ENCODE peak calls at places on chromosomes 11 and 22, in four cellular contexts. One of them, this sample, is unnamed.

GRCh38 chr22:39519681-39520053 is 695 bp upstream of the ATF4 start:
- DNase-seq in H1: no peak
- DNase-seq in mesendoderm: peak; percentile 89
- DNase-seq in H9: peak; percentile 65
- DNase-seq in this sample: no peak

GRCh38 chr11:27451528-27451927 is 21.1 kb downstream of the LGR4 start:
- DNase-seq in mesendoderm: no peak
- DNase-seq in H9: no peak
- DNase-seq in H1: no peak
- DNase-seq in this sample: no peak

GRCh38 chr11:83862691-83863090 is 576.5 kb upstream of the CCDC90B start:
- DNase-seq in mesendoderm: no peak
- DNase-seq in H1: no peak
- DNase-seq in H9: no peak
- DNase-seq in this sample: no peak

GRCh38 chr11:31102316-31102715 is 267.2 kb downstream of the DCDC1 start:
- DNase-seq in mesendoderm: no peak
- DNase-seq in H1: no peak
- DNase-seq in H9: no peak
- DNase-seq in this sample: no peak

GRCh38 chr22:27747396-27748256 is 53.9 kb downstream of the MN1 start:
- DNase-seq in mesendoderm: peak; percentile 34
- DNase-seq in H9: no peak
- DNase-seq in H1: no peak
- DNase-seq in this sample: no peak

GRCh38 chr11:120546312-120547205 is 35.0 kb downstream of the GRIK4 start:
- DNase-seq in H9: peak; percentile 64
- DNase-seq in H1: no peak
- DNase-seq in mesendoderm: peak; percentile 65
- DNase-seq in this sample: peak; percentile 98

GRCh38 chr11:111001091-111001430 is 244.5 kb upstream of the POU2AF2 start:
- DNase-seq in mesendoderm: no peak
- DNase-seq in H9: no peak
- DNase-seq in H1: no peak
- DNase-seq in this sample: peak; percentile 14

GRCh38 chr11:122883682-122883981 is 1.1 kb downstream of the JHY start:
- DNase-seq in mesendoderm: no peak
- DNase-seq in H1: no peak
- DNase-seq in H9: no peak
- DNase-seq in this sample: no peak

GRCh38 chr11:75949023-75949672 is 134.1 kb downstream of the UVRAG start:
- DNase-seq in H1: no peak
- DNase-seq in mesendoderm: no peak
- DNase-seq in H9: no peak
- DNase-seq in this sample: peak; percentile 17

GRCh38 chr11:119692547-119692834 is 36.5 kb downstream of the NECTIN1 start:
- DNase-seq in mesendoderm: no peak
- DNase-seq in H1: no peak
- DNase-seq in H9: no peak
- DNase-seq in this sample: no peak

GRCh38 chr11:92854952-92855351 is 114.5 kb upstream of the MTNR1B start:
- DNase-seq in H1: no peak
- DNase-seq in mesendoderm: no peak
- DNase-seq in H9: no peak
- DNase-seq in this sample: no peak

GRCh38 chr11:63694518-63694917 is 13.2 kb downstream of the RTN3 start:
- DNase-seq in H9: no peak
- DNase-seq in mesendoderm: no peak
- DNase-seq in H1: no peak
- DNase-seq in this sample: no peak
- H3K56ac ChIP-seq in H9: no peak overlapping the region
- H3K56ac ChIP-seq in mesendoderm: no peak overlapping the region
- H3K56ac ChIP-seq in H1: no peak overlapping the region
- H3K56ac ChIP-seq in this sample: no peak overlapping the region

GRCh38 chr22:46453006-46453828 is 84.2 kb downstream of the CELSR1 start:
- DNase-seq in H1: no peak
- DNase-seq in H9: no peak
- DNase-seq in mesendoderm: no peak
- DNase-seq in this sample: no peak

GRCh38 chr22:46453829-46454220 is 83.6 kb downstream of the CELSR1 start:
- DNase-seq in H1: no peak
- DNase-seq in H9: no peak
- DNase-seq in mesendoderm: no peak
- DNase-seq in this sample: no peak

GRCh38 chr22:46450931-46451660 is 86.3 kb downstream of the CELSR1 start:
- DNase-seq in H9: no peak
- DNase-seq in mesendoderm: no peak
- DNase-seq in H1: no peak
- DNase-seq in this sample: no peak

GRCh38 chr22:46451741-46452140 is 85.7 kb downstream of the CELSR1 start:
- DNase-seq in H9: no peak
- DNase-seq in mesendoderm: no peak
- DNase-seq in H1: no peak
- DNase-seq in this sample: no peak

DNA sequence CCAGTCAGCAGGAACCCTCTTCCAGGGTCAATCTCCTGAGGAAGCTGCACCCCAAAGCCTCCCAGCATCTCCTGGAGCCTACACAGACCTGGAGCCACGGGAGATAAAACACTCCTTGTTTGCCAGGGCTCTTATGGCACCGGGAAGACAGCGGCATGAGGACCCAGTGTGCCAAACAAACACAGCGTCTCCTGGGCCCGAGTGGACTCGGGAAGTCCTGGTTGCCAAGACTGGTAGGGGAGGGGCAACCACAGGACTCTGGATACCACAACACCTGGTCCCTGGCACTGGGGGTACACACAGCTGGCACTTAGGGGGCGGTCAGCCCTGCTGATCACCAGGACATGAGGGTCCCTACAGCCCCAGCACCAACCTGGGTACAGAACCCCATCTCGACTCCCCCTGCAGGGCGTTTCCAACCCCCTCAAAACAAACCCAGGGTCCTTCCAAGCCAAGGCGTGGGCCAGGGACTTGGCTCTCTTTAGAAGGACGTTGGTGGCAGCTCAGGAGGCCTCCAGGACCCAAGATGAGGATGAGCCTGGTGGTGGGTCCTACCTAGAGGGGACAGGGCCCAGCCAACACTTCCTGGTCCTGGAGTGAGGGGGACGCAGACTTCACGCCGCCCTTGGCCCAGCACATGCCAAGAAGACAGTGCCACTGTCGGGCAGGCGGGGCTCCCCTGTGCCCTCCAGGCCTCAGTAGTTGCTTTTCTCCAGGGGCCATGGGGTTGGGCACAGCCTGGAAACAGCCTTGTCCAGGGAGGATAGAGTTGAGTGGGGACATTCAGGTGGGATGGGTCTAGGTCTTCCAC is 85.0 kb downstream of the CELSR1 start:
- DNase-seq in mesendoderm: no peak
- DNase-seq in H9: no peak
- DNase-seq in H1: no peak
- DNase-seq in this sample: no peak
- H3K56ac ChIP-seq in mesendoderm: no peak overlapping the region
- H3K56ac ChIP-seq in H9: no peak overlapping the region
- H3K56ac ChIP-seq in H1: no peak overlapping the region
- H3K56ac ChIP-seq in this sample: no peak overlapping the region

DNA sequence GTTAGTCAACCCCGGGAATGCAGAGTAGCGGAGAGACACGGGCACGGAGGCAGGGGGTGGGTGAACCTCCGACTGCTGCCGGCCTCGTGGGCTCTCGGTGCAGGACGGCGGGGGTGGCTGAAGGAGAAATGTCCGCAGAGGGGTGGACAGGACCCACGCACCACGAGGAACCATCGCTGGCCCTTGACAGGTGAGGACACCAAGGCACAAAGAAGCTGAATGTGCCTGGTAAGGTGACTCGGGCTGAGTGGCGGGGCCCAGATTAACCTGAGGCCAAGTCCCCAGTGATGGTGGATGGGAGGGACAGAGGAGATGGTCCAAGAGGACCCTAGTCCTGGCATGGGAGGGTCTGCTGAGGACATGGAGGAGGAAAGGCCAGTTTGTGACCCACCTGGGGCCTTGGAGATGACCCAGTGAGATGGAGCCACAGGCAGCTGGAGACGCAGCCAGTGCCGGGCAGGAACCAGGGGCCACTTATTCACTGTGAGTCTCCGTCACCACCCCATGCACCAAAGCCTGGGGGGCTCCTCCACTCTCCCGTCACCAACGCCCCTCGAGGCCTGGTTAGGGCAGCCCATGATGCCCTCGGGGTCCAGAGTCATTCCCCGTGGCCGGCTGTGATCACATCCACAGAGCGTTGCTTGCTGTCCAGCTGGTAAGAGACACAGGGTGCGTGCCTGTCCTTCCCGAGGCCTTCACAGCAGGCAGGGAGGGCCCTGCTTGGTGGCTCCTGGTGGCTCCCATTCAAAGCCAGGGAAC is 64.2 kb downstream of the CELSR1 start:
- DNase-seq in H1: no peak
- DNase-seq in mesendoderm: no peak
- DNase-seq in H9: no peak
- DNase-seq in this sample: no peak
- H3K56ac ChIP-seq in H1: no peak overlapping the region
- H3K56ac ChIP-seq in mesendoderm: no peak overlapping the region
- H3K56ac ChIP-seq in H9: no peak overlapping the region
- H3K56ac ChIP-seq in this sample: no peak overlapping the region

DNA sequence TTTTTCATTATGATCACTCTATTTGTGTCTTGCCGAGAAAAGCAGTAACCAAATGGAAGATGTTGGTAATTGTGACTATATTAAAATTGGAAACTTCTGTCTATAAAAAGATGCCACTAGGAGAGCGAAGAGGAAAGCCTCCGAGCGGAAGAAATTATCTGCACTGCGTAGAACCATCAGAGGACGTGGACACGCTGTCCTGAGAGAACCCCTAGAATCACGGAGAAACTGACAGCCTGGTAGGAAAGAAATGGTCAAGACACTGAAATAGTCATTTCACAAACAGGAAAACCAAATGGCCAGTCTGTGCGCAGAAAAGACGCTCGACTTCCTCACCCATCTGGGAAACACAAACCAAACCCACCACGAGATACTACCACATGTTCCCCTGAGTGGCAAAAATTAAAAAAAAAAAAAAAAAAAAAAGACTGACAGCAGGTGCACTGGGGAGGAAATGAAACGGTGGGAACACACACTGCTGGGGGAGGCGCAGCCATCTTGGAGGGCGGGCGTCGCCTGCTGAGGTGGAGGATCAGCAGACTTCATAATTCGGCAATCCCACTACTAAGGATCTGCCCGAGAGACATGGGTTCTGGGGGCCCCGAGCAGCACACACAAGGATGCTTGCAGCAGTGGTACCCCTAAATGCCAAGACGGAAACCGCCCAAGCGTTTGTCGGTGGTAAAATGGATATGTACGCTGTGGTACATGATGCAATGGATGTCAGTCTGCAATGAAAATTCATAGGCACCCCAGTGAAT is 21.3 kb downstream of the IFITM10 start:
- DNase-seq in H1: no peak
- DNase-seq in H9: no peak
- DNase-seq in mesendoderm: no peak
- DNase-seq in this sample: no peak
- H3K56ac ChIP-seq in H1: no peak overlapping the region
- H3K56ac ChIP-seq in H9: no peak overlapping the region
- H3K56ac ChIP-seq in mesendoderm: no peak overlapping the region
- H3K56ac ChIP-seq in this sample: no peak overlapping the region

GRCh38 chr11:62540804-62541671 is 5.6 kb downstream of the AHNAK start:
- DNase-seq in H9: no peak
- DNase-seq in mesendoderm: no peak
- DNase-seq in H1: no peak
- DNase-seq in this sample: peak; percentile 4

GRCh38 chr11:62539238-62539925 is 7.2 kb downstream of the AHNAK start:
- DNase-seq in H1: no peak
- DNase-seq in H9: no peak
- DNase-seq in mesendoderm: no peak
- DNase-seq in this sample: peak; percentile 93

GRCh38 chr11:62535802-62536201 is 10.8 kb downstream of the AHNAK start:
- DNase-seq in H1: no peak
- DNase-seq in mesendoderm: no peak
- DNase-seq in H9: no peak
- DNase-seq in this sample: no peak

GRCh38 chr11:62536301-62536957 is 10.2 kb downstream of the AHNAK start:
- DNase-seq in H9: no peak
- DNase-seq in mesendoderm: no peak
- DNase-seq in H1: no peak
- DNase-seq in this sample: no peak

GRCh38 chr11:62538470-62539237 is 8.0 kb downstream of the AHNAK start:
- DNase-seq in H9: no peak
- DNase-seq in mesendoderm: no peak
- DNase-seq in H1: no peak
- DNase-seq in this sample: no peak
- H3K56ac ChIP-seq in H9: no peak overlapping the region
- H3K56ac ChIP-seq in mesendoderm: no peak overlapping the region
- H3K56ac ChIP-seq in H1: no peak overlapping the region
- H3K56ac ChIP-seq in this sample: peak overlapping the region; percentile 18

GRCh38 chr11:7089328-7090251 is 792 bp downstream of the RBMXL2 start:
- DNase-seq in mesendoderm: no peak
- DNase-seq in H1: no peak
- DNase-seq in H9: no peak
- DNase-seq in this sample: no peak

DNA sequence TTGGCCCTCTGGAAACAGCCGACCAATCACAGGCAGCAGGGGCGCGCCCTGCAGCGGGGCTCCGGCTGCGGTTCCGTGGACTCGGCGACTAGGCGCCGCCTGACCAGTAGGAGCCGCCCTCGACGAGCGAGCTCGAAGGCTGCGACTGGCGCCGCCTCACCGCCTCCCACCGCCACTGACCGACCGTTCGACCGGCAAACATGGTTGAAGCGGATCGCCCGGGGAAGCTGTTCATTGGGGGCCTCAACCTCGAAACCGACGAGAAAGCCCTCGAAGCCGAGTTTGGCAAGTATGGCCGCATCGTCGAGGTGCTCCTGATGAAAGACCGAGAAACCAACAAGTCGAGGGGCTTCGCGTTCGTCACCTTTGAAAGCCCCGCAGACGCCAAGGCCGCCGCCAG is at the start of gene RBMXL2:
- DNase-seq in mesendoderm: no peak
- DNase-seq in H1: no peak
- DNase-seq in H9: peak; percentile 32
- DNase-seq in this sample: no peak
- H3K56ac ChIP-seq in mesendoderm: no peak within 1 kb of the TSS
- H3K56ac ChIP-seq in H1: no peak within 1 kb of the TSS
- H3K56ac ChIP-seq in H9: no peak within 1 kb of the TSS
- H3K56ac ChIP-seq in this sample: no peak within 1 kb of the TSS

DNA sequence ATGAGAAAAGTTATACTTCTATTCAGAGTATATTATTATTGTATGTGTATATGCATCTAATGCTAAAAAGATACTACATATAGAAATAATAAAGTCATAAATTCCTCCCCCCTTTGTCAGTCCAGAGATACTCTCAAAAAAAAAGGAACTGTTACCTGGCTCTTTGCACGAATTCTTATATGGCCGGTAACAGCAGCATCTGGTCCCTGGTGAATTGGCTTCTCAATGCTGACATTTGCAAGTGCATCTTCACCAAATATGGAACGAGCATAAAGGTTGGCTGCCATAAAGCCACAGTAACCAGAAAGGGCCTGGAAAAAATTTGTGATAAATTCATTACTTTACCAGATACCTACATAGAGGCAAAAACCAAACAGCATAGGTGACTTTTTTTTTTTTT is 41.2 kb downstream of the COPB1 start:
- DNase-seq in H9: no peak
- DNase-seq in mesendoderm: no peak
- DNase-seq in H1: no peak
- DNase-seq in this sample: no peak
- H3K56ac ChIP-seq in H9: no peak overlapping the region
- H3K56ac ChIP-seq in mesendoderm: no peak overlapping the region
- H3K56ac ChIP-seq in H1: no peak overlapping the region
- H3K56ac ChIP-seq in this sample: no peak overlapping the region